ENCODE peak calls at places on chromosomes 1 and 21, in nine cellular contexts. V is ELR; H is epithelial cell of esophagus; G is kidney tubule cell; W is GDM1; Z is stimulated activated CD4-positive, alpha-beta T cell treated with anti-CD3 and anti-CD28 coated beads, Interleukin-2, amount 100 ng/mL, for 4 hours; N is pancreas; M is Right ventricle myocardium inferior; I is anterior cingulate cortex. K is an unnamed sample.
A peak's percentile ranks its signal among the peaks of the same experiment; 100 is the strongest.

GRCh38 chr1:115978292-115978941 is 2.1 kb downstream of the SLC22A15 start:
- DNase-seq in M (no peak), Z (no peak), W (no peak), G (no peak), H (no peak), N (no peak), V (no peak), I (no peak), K (no peak)

GRCh38 chr1:233357595-233358446 is 30.3 kb downstream of the MAP3K21 start:
- DNase-seq in V (no peak), H (no peak), I (no peak), W (no peak), M (no peak), N (no peak), G (peak; percentile 76), Z (no peak), K (no peak)

GRCh38 chr1:6041432-6042062 is 4.1 kb upstream of the KCNAB2 start:
- DNase-seq in N (no peak), H (peak; percentile 46), W (no peak), M (peak; percentile 16), I (no peak), V (peak; percentile 38), Z (no peak), G (peak; percentile 18), K (no peak)

GRCh38 chr21:14480601-14481000 is 65.5 kb downstream of the SAMSN1 start:
- DNase-seq in M (no peak), H (peak; percentile 7), N (no peak), Z (no peak), W (no peak), V (peak; percentile 0), I (no peak), G (peak; percentile 13), K (no peak)

GRCh38 chr1:159122005-159122621 is 45.5 kb upstream of the AIM2 start:
- DNase-seq in G (peak; percentile 34), I (no peak), V (peak; percentile 74), M (no peak), W (no peak), N (no peak), H (peak; percentile 58), Z (no peak), K (peak; percentile 73)

GRCh38 chr1:204190212-204191211 is 5.8 kb downstream of the KISS1 start:
- DNase-seq in M (no peak), G (peak; percentile 44), I (no peak), W (peak; percentile 53), N (no peak), V (peak; percentile 35), H (peak; percentile 62), Z (no peak), K (peak; percentile 33)

GRCh38 chr1:162632234-162632666 is at the start of gene DDR2:
- DNase-seq in W (no peak), G (no peak), V (peak; percentile 95), I (peak; percentile 6), M (peak; percentile 75), Z (no peak), H (no peak), N (no peak), K (peak; percentile 95)

GRCh38 chr1:230487773-230488428 is 61.8 kb upstream of the PGBD5 start:
- DNase-seq in I (no peak), G (no peak), H (no peak), N (peak; percentile 52), M (no peak), W (no peak), V (no peak), Z (no peak), K (no peak)

GRCh38 chr1:167443757-167444156 is 74.6 kb downstream of the CD247 start:
- DNase-seq in G (no peak), H (no peak), W (no peak), M (no peak), V (no peak), N (no peak), Z (no peak), I (no peak), K (no peak)

GRCh38 chr1:73100216-73100615 is 817.9 kb upstream of the NEGR1 start:
- DNase-seq in V (peak; percentile 7), I (no peak), Z (no peak), G (no peak), N (no peak), H (no peak), M (no peak), W (no peak), K (no peak)

GRCh38 chr1:110557481-110557880 is 38.5 kb upstream of the KCNA10 start:
- DNase-seq in I (no peak), N (no peak), W (no peak), M (no peak), H (no peak), Z (no peak), V (no peak), G (no peak), K (no peak)

GRCh38 chr1:218347713-218348627 is 2.8 kb downstream of the TGFB2 start:
- DNase-seq in Z (no peak), V (peak; percentile 33), I (no peak), G (peak; percentile 73), M (no peak), N (no peak), W (no peak), H (peak; percentile 46), K (no peak)

GRCh38 chr21:34307991-34308532 is 55.7 kb upstream of the KCNE2 start:
- DNase-seq in N (no peak), I (no peak), V (no peak), Z (no peak), H (peak; percentile 76), M (no peak), G (peak; percentile 7), W (no peak), K (no peak)

GRCh38 chr1:68291763-68292384 is 59.6 kb upstream of the WLS start:
- DNase-seq in V (no peak), N (no peak), Z (no peak), W (no peak), G (no peak), H (no peak), I (no peak), M (no peak), K (no peak)

GRCh38 chr1:30397576-30397975 is 325.8 kb downstream of the MATN1 start:
- DNase-seq in M (no peak), W (no peak), I (no peak), Z (no peak), N (no peak), G (no peak), H (no peak), V (no peak), K (no peak)

GRCh38 chr21:44653123-44653522 is 1.3 kb downstream of the KRTAP12-4 start:
- DNase-seq in V (no peak), H (no peak), I (no peak), N (no peak), W (no peak), Z (no peak), G (no peak), M (no peak), K (no peak)

GRCh38 chr1:161119017-161119378 is 1.1 kb downstream of the NIT1 start:
- DNase-seq in I (no peak), H (peak; percentile 35), G (peak; percentile 50), Z (no peak), M (peak; percentile 72), N (peak; percentile 77), W (no peak), V (no peak), K (no peak)

GRCh38 chr21:44919111-44919912 is 1.4 kb downstream of the ITGB2 start:
- DNase-seq in V (no peak), I (no peak), M (no peak), H (no peak), Z (no peak), G (no peak), N (no peak), W (no peak), K (no peak)

GRCh38 chr1:10696977-10697376 is 99.5 kb downstream of the CASZ1 start:
- DNase-seq in W (no peak), V (peak; percentile 78), H (no peak), N (no peak), I (no peak), Z (peak; percentile 3), G (peak; percentile 53), M (no peak), K (peak; percentile 14)

GRCh38 chr1:167052389-167052788 is 37.8 kb downstream of the GPA33 start:
- DNase-seq in W (no peak), H (peak; percentile 15), N (no peak), I (no peak), M (no peak), Z (no peak), V (peak; percentile 37), G (peak; percentile 38), K (peak; percentile 9)

GRCh38 chr1:45864124-45864721 is 60.8 kb downstream of the MAST2 start:
- DNase-seq in G (no peak), V (peak; percentile 37), H (peak; percentile 9), Z (no peak), W (no peak), M (no peak), I (no peak), N (no peak), K (peak; percentile 27)

GRCh38 chr1:212607924-212608208 is 695 bp upstream of the ATF3 start:
- DNase-seq in Z (no peak), V (peak; percentile 35), N (no peak), M (peak; percentile 73), H (no peak), G (no peak), I (no peak), W (no peak), K (no peak)

GRCh38 chr1:28369225-28369517 is 369 bp upstream of the PHACTR4 start:
- DNase-seq in H (no peak), Z (no peak), M (no peak), G (no peak), W (no peak), I (no peak), N (no peak), V (no peak), K (no peak)

GRCh38 chr1:97565886-97566285 is 354.9 kb downstream of the DPYD start:
- DNase-seq in M (no peak), V (no peak), N (no peak), G (no peak), H (no peak), Z (no peak), W (no peak), I (peak; percentile 3), K (no peak)

GRCh38 chr1:87424541-87424940 is 95.9 kb downstream of the LMO4 start:
- DNase-seq in G (no peak), I (no peak), H (no peak), M (no peak), V (no peak), W (no peak), Z (no peak), N (no peak), K (no peak)

GRCh38 chr21:17612023-17612564 is 607 bp downstream of the BTG3 start:
- DNase-seq in M (peak; percentile 63), W (no peak), H (peak; percentile 83), I (peak; percentile 4), V (peak; percentile 57), G (peak; percentile 54), Z (no peak), N (peak; percentile 55), K (peak; percentile 34)

GRCh38 chr1:161771166-161771565 is 5.0 kb downstream of the ATF6 start:
- DNase-seq in V (no peak), W (no peak), M (no peak), I (no peak), N (no peak), G (no peak), Z (no peak), H (no peak), K (no peak)

GRCh38 chr1:31843506-31843905 is 27.7 kb upstream of the SPOCD1 start:
- DNase-seq in V (peak; percentile 85), H (peak; percentile 77), N (no peak), I (no peak), G (peak; percentile 82), M (no peak), W (no peak), Z (no peak), K (peak; percentile 73)

GRCh38 chr1:227899820-227900449 is 47.8 kb downstream of the WNT9A start:
- DNase-seq in H (no peak), W (no peak), G (no peak), I (no peak), M (peak; percentile 41), Z (no peak), N (no peak), V (no peak), K (no peak)

K was measured in HCEC 1CT.